ENCODE peak calls at places on chromosome 16, in nine cellular contexts. B is heart left ventricle; I is fibroblast of lung; P is endodermal cell; D is sigmoid colon; R is CD8-positive, alpha-beta T cell; T is thyroid gland; W is tibial nerve; O is ovary. Z is an unnamed sample.

GRCh38 chr16:5054876-5055865 is 10.6 kb downstream of the C16orf89 start:
- DNase-seq in T (no peak), R (no peak), D (no peak), O (no peak), P (no peak), I (no peak), B (no peak), W (no peak), Z (no peak)

GRCh38 chr16:74626741-74627416 is 20.0 kb upstream of the GLG1 start:
- DNase-seq in D (no peak), O (no peak), I (peak), R (no peak), W (no peak), B (no peak), T (no peak), P (no peak), Z (no peak)

GRCh38 chr16:75099738-75100615 is 16.6 kb downstream of the LDHD start:
- DNase-seq in I (no peak), W (no peak), B (peak), P (peak), R (peak), T (no peak), O (no peak), D (no peak), Z (no peak)

GRCh38 chr16:66275795-66276428 is 90.6 kb upstream of the CDH5 start:
- DNase-seq in R (no peak), P (peak), D (peak), B (no peak), T (peak), I (peak), O (no peak), W (peak), Z (no peak)

GRCh38 chr16:31333686-31334649 is 21.0 kb upstream of the ITGAX start:
- DNase-seq in B (no peak), R (peak), W (no peak), P (peak), D (peak), T (no peak), O (no peak), I (peak), Z (no peak)

GRCh38 chr16:72827907-72828306 is 220.0 kb downstream of the ZFHX3 start:
- DNase-seq in R (no peak), W (no peak), I (peak), B (no peak), O (no peak), T (no peak), P (no peak), D (no peak), Z (no peak)

GRCh38 chr16:3696425-3697218 is 20.7 kb downstream of the TRAP1 start:
- DNase-seq in T (no peak), P (no peak), D (no peak), O (no peak), I (peak), R (no peak), B (no peak), W (no peak), Z (no peak)

GRCh38 chr16:62516001-62516400 is 479.8 kb upstream of the CDH8 start:
- DNase-seq in P (no peak), D (no peak), T (no peak), O (no peak), I (no peak), R (no peak), W (no peak), B (no peak), Z (no peak)

GRCh38 chr16:57759541-57760356 is 24.2 kb downstream of the KATNB1 start:
- DNase-seq in I (no peak), P (no peak), W (no peak), B (no peak), R (no peak), D (no peak), T (no peak), O (no peak), Z (no peak)

GRCh38 chr16:2977440-2977839 is 2.8 kb downstream of the PKMYT1 start:
- DNase-seq in T (peak), P (no peak), W (no peak), I (no peak), R (no peak), O (no peak), D (no peak), B (no peak), Z (no peak)

GRCh38 chr16:19432429-19432828 is 14.7 kb downstream of the TMC5 start:
- DNase-seq in O (no peak), P (no peak), D (no peak), R (no peak), B (no peak), W (no peak), I (no peak), T (no peak), Z (no peak)

GRCh38 chr16:14097182-14097951 is 26.2 kb downstream of the MRTFB start:
- DNase-seq in B (no peak), I (no peak), R (no peak), T (peak), O (no peak), D (no peak), P (no peak), W (no peak), Z (no peak)

GRCh38 chr16:48269011-48269410 is 21.7 kb upstream of the ABCC11 start:
- DNase-seq in W (no peak), B (no peak), O (no peak), P (no peak), T (no peak), I (no peak), R (no peak), D (no peak), Z (no peak)

GRCh38 chr16:68426355-68426652 is 22.0 kb downstream of the SMPD3 start:
- DNase-seq in I (no peak), W (no peak), R (no peak), P (no peak), T (no peak), O (no peak), D (no peak), B (no peak), Z (no peak)

GRCh38 chr16:27275394-27275793 is 6.8 kb upstream of the NSMCE1 start:
- DNase-seq in O (no peak), I (no peak), T (no peak), R (no peak), D (no peak), B (no peak), P (no peak), W (no peak), Z (no peak)

GRCh38 chr16:62135903-62136302 is 99.7 kb upstream of the CDH8 start:
- DNase-seq in O (no peak), T (no peak), P (no peak), D (no peak), B (no peak), I (no peak), W (no peak), R (no peak), Z (no peak)

GRCh38 chr16:17563340-17563739 is 92.6 kb upstream of the XYLT1 start:
- DNase-seq in R (no peak), I (no peak), O (no peak), B (no peak), D (no peak), T (no peak), W (no peak), P (no peak), Z (no peak)

GRCh38 chr16:89322381-89323119 is 105.0 kb downstream of the ZNF778 start:
- DNase-seq in R (no peak), I (peak), D (peak), B (peak), P (peak), T (peak), W (no peak), O (no peak), Z (peak)

GRCh38 chr16:56198044-56198754 is 6.9 kb downstream of the GNAO1 start:
- DNase-seq in O (no peak), T (no peak), R (no peak), I (no peak), B (no peak), P (no peak), W (no peak), D (no peak), Z (no peak)

GRCh38 chr16:85220125-85220839 is 108.0 kb upstream of the CIBAR2 start:
- DNase-seq in D (peak), R (no peak), P (no peak), I (peak), O (peak), T (peak), B (peak), W (peak), Z (peak)

GRCh38 chr16:87924937-87925670 is 11.2 kb downstream of the CA5A start:
- DNase-seq in W (no peak), B (no peak), T (peak), O (peak), P (no peak), R (no peak), D (no peak), I (no peak), Z (no peak)

DNA sequence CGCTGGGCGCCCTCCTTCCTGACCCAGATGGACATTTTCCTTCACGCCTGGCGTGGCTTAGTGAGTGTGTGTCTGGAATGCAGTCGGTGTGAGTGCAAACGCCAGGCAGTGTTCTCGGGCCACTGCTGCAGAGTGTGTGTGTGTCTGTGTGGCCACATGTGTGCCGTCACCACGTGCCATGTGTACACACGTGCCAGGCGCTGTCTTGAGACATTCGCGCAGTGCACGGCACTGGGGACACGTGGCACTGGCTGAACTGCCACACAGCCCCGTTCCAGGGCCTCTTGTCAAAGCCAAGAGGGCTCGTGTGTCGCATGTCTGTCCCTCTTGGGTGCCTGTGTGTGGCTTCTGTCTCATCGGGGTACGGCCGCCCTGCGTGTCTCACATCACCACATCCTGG is 28.8 kb downstream of the MAPK8IP3 start:
- DNase-seq in R (no peak), B (no peak), W (no peak), T (no peak), O (no peak), P (no peak), D (no peak), I (no peak), Z (no peak)
- H3K4me3 ChIP-seq in R (no peak), B (no peak), W (no peak), T (no peak), O (no peak), P (peak), D (no peak), I (no peak), Z (no peak)

GRCh38 chr16:84141143-84141670 is 3.8 kb downstream of the HSDL1 start:
- DNase-seq in I (no peak), O (no peak), P (no peak), B (no peak), W (no peak), D (no peak), R (no peak), T (no peak), Z (no peak)

GRCh38 chr16:84143081-84143480 is 1.9 kb downstream of the HSDL1 start:
- DNase-seq in T (no peak), P (no peak), W (no peak), B (no peak), D (no peak), O (no peak), I (no peak), R (no peak), Z (no peak)

GRCh38 chr16:84144301-84144858 is 597 bp downstream of the HSDL1 start:
- DNase-seq in O (peak), D (no peak), B (no peak), P (peak), I (peak), T (peak), R (peak), W (no peak), Z (no peak)

GRCh38 chr16:84143784-84144199 is 1.2 kb downstream of the HSDL1 start:
- DNase-seq in T (peak), R (no peak), I (peak), D (no peak), B (no peak), W (no peak), P (peak), O (no peak), Z (no peak)

GRCh38 chr16:84144859-84145639 is at the start of the genes DNAAF1 and HSDL1:
- DNase-seq in R (peak), B (peak), P (peak), O (peak), I (peak), D (peak), T (peak), W (peak), Z (peak)
- TF ChIP-seq CTCF in R (no peak), B (no peak), P (peak), O (no peak), I (no peak), D (no peak), T (no peak), W (no peak), Z (peak)

GRCh38 chr16:81242977-81243618 is 4.6 kb downstream of the BCO1 start:
- DNase-seq in R (no peak), T (no peak), W (no peak), P (no peak), I (no peak), O (no peak), D (no peak), B (no peak), Z (no peak)
- H3K27ac ChIP-seq in R (no peak), T (no peak), W (no peak), P (no peak), I (no peak), O (no peak), D (no peak), B (no peak), Z (no peak)

GRCh38 chr16:16022683-16023064 is 73.3 kb downstream of the ABCC1 start:
- DNase-seq in P (no peak), W (no peak), D (no peak), T (no peak), I (no peak), O (no peak), B (no peak), R (no peak), Z (no peak)

GRCh38 chr16:16021646-16021987 is 72.2 kb downstream of the ABCC1 start:
- DNase-seq in D (no peak), W (no peak), T (no peak), O (no peak), R (no peak), B (no peak), I (no peak), P (no peak), Z (no peak)

GRCh38 chr16:16020291-16020690 is 70.9 kb downstream of the ABCC1 start:
- DNase-seq in O (no peak), P (no peak), T (no peak), W (no peak), B (no peak), D (no peak), I (no peak), R (no peak), Z (no peak)

GRCh38 chr16:16021020-16021419 is 71.6 kb downstream of the ABCC1 start:
- DNase-seq in P (no peak), W (no peak), O (no peak), B (no peak), I (no peak), D (no peak), T (no peak), R (no peak), Z (no peak)

GRCh38 chr16:16021988-16022682 is 72.7 kb downstream of the ABCC1 start:
- DNase-seq in R (no peak), D (peak), O (peak), P (peak), W (peak), T (peak), I (peak), B (peak), Z (peak)
- H3K4me3 ChIP-seq in R (no peak), D (peak), O (no peak), P (no peak), W (no peak), T (no peak), I (no peak), B (no peak), Z (no peak)

DNA sequence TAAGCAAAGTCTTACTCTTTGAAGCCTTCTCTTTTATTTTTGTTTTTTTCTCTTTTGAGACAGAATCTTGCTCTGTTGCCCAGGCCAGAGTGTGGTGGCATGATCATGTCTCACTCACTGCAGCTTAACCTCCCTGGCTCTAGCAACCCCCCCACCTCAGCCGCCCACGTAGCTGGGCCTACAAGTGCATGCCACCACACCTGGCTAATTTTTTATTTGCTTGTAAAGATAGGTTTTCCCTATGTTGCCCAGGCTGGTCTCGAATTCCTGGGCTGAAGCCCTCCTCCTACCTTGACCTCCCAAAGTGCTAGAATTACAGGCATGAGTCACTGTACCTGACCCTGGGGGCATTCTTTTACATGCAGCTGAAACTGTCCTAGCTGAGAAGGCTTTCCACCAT is 154.7 kb downstream of the PRKCB start:
- DNase-seq in T (no peak), I (no peak), D (no peak), O (no peak), W (no peak), R (no peak), B (no peak), P (no peak), Z (no peak)
- TF ChIP-seq CTCF in T (no peak), I (no peak), D (no peak), O (no peak), W (no peak), R (no peak), B (no peak), P (no peak), Z (no peak)

GRCh38 chr16:1018447-1018846 is 36.9 kb downstream of the SOX8 start:
- DNase-seq in W (no peak), O (no peak), B (no peak), D (no peak), P (no peak), R (no peak), T (no peak), I (no peak), Z (no peak)
- H3K27ac ChIP-seq in W (no peak), O (no peak), B (no peak), D (no peak), P (no peak), R (no peak), T (no peak), I (no peak), Z (no peak)

GRCh38 chr16:30065943-30066881 is 652 bp downstream of the ALDOA start:
- DNase-seq in O (no peak), D (no peak), W (no peak), R (peak), I (peak), B (no peak), P (no peak), T (peak), Z (peak)

GRCh38 chr16:30066882-30067583 is 1.5 kb downstream of the ALDOA start:
- DNase-seq in R (no peak), I (no peak), P (no peak), O (peak), T (peak), D (peak), B (peak), W (no peak), Z (peak)

GRCh38 chr16:30068750-30069574 is 3.4 kb downstream of the ALDOA start:
- DNase-seq in W (no peak), I (no peak), R (peak), D (no peak), O (peak), B (no peak), T (no peak), P (peak), Z (no peak)

GRCh38 chr16:30068333-30068732 is 2.8 kb downstream of the ALDOA start:
- DNase-seq in W (no peak), D (no peak), I (no peak), O (no peak), T (no peak), B (no peak), P (no peak), R (no peak), Z (no peak)

DNA sequence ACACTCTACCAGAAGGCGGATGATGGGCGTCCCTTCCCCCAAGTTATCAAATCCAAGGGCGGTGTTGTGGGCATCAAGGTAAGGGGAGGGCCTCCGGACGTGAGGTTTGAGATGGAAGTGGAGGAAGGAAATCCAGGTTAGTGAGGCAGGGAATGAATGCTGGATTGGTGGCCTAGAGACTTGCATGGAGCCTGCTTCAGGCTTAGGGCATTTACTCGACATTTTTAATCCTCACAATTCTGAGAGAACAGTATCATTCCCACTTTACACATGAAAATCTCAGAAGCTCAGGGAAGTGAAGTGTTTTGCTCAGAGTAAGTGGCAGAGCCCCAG is 2.0 kb downstream of the ALDOA start:
- DNase-seq in W (no peak), I (no peak), R (no peak), O (no peak), T (no peak), D (no peak), B (no peak), P (no peak), Z (no peak)
- H3K4me3 ChIP-seq in W (peak), I (peak), R (no peak), O (no peak), T (peak), D (peak), B (peak), P (peak), Z (peak)

DNA sequence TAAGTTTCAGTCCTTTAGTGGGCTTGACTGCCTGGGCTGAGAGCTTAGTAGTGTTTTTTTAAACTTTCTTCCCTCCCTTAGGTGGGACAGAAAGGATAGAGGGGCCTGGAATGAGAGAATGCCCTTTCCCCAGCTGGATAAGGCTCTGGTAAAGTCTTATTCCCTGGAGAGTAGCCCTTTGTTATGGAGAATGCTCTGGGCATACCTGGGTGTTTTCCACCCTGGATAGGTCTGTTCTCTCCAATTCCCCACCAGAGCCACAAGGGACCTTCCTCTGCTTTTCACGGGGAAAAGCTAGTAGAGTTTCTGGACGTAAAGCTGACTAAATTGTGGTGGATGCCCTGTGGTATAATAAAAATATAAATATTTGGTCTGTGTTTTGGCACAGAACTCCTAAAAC is 164.1 kb downstream of the HS3ST4 start:
- DNase-seq in T (no peak), W (no peak), O (no peak), R (no peak), B (no peak), I (no peak), P (peak), D (no peak), Z (no peak)
- TF ChIP-seq CTCF in T (no peak), W (no peak), O (no peak), R (no peak), B (no peak), I (no peak), P (peak), D (no peak), Z (no peak)